ENCODE peak calls at places on chromosomes 6 and 20, in seven cellular contexts. M is activated B cell treated with CpG ODN at 0.5 μM for 24 hours, O is right lobe of liver, J is endothelial cell of umbilical vein, H is endodermal cell, E is fibroblast of mammary gland, F is progenitor cell of endocrine pancreas. W is an unnamed sample.

GRCh38 chr20:47620808-47621805 is 119.4 kb downstream of the NCOA3 start:
- DNase-seq in J (peak), F (no peak), H (no peak), O (no peak), M (no peak), E (peak), W (no peak)

GRCh38 chr6:17536586-17536985 is 63.5 kb upstream of the FAM8A1 start:
- DNase-seq in F (no peak), J (no peak), E (no peak), M (no peak), O (no peak), H (no peak), W (no peak)

GRCh38 chr6:122758927-122759334 is 20.6 kb upstream of the FABP7 start:
- DNase-seq in O (no peak), J (no peak), E (no peak), F (no peak), H (no peak), M (no peak), W (no peak)

GRCh38 chr6:6678185-6678671 is 89.7 kb downstream of the LY86 start:
- DNase-seq in M (no peak), J (peak), E (peak), O (no peak), F (no peak), H (peak), W (no peak)

GRCh38 chr20:56223352-56223751 is 25.2 kb upstream of the MC3R start:
- DNase-seq in J (no peak), H (no peak), F (no peak), M (no peak), E (no peak), O (no peak), W (no peak)

GRCh38 chr6:135182120-135182992 is 1.2 kb downstream of the MYB start:
- DNase-seq in H (peak), O (peak), J (peak), E (no peak), M (peak), F (peak), W (no peak)

GRCh38 chr6:111711989-111712388 is 106.3 kb upstream of the TRAF3IP2 start:
- DNase-seq in E (no peak), H (no peak), J (no peak), M (no peak), F (no peak), O (no peak), W (no peak)

GRCh38 chr6:7541175-7542064 is at the start of gene DSP:
- DNase-seq in M (peak), J (peak), E (no peak), O (peak), F (peak), H (peak), W (no peak)

GRCh38 chr6:111873178-111874029 is at the start of gene FYN:
- DNase-seq in J (peak), M (peak), F (peak), H (peak), O (peak), E (peak), W (peak)

DNA sequence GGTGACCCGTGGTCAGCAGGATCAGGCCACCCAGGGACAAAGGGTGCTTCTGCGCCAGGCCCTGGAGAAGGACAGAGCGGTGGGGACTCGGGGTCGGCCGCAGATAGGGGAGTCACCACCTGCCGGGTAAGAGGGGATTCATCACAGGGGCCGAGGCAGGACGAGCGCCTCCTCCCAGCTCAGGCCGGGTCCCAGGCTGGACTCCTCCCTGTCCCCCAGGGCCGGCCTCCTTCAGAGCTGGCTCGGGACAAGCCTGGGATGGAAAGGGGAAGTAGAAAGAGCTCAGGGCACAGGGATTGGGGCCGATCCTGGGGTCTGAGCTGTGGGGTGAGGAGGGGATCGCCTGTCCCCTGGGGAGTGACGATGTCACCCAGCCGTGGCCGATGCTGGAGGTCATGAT is 154.6 kb upstream of the PROKR2 start:
- DNase-seq in J (no peak), E (no peak), H (no peak), F (no peak), O (no peak), M (no peak), W (no peak)
- TF ChIP-seq CTCF in J (no peak), E (no peak), H (no peak), F (no peak), O (no peak), M (no peak), W (no peak)

DNA sequence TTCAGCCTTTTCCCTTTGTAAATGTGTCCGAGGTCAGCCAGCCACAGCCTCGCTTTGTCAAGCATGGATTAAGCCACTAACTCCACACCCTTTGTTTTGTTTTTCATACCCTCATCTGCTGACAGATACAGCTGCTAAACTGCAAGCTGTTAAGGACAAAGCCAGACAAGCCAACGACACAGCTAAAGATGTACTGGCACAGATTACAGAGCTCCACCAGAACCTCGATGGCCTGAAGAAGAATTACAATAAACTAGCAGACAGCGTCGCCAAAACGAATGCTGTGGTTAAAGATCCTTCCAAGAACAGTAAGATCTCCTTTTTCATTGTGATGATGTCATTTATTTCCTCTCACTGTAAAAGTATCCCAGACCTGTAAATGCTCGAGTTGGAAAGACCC is 269.3 kb downstream of the ARHGAP18 start:
- DNase-seq in H (peak), M (no peak), O (no peak), F (no peak), E (peak), J (peak), W (no peak)
- TF ChIP-seq CTCF in H (peak), M (no peak), O (no peak), F (no peak), E (no peak), J (no peak), W (no peak)

DNA sequence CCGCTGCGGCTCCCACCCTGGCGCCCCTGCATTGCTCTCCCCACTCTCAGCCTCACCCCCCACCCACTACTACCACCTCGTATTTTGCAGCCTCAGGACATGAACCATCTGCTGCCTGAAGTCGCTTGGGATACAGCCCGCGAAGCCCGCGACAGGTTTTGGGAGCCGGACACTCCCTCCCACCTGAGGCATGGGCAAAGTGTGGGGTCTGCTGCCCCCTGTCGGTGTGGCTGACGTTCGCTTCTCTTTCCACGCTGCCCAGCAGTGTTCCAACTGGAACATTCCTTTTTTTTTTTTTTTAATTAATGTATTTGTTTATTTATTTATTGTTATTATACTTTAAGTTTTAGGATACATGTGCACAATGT is 15.3 kb upstream of the LPA start:
- DNase-seq in O (peak), M (no peak), J (no peak), E (no peak), H (peak), F (peak), W (no peak)
- TF ChIP-seq CTCF in O (peak), M (no peak), J (no peak), E (no peak), H (peak), F (peak), W (no peak)

GRCh38 chr6:84764332-84765049 is at the start of gene TBX18:
- DNase-seq in J (peak), H (peak), E (peak), M (no peak), F (peak), O (peak), W (peak)

GRCh38 chr6:84762941-84763396 is 1.4 kb downstream of the TBX18 start:
- DNase-seq in M (no peak), H (peak), O (no peak), E (no peak), F (no peak), J (peak), W (no peak)

GRCh38 chr6:84763397-84764331 is 734 bp downstream of the TBX18 start:
- DNase-seq in F (no peak), E (peak), O (peak), J (peak), H (peak), M (no peak), W (no peak)

GRCh38 chr6:84766118-84766683 is 1.8 kb upstream of the TBX18 start:
- DNase-seq in J (no peak), H (peak), F (no peak), M (no peak), E (no peak), O (no peak), W (no peak)

GRCh38 chr6:84762220-84762940 is 2.0 kb downstream of the TBX18 start:
- DNase-seq in H (no peak), F (no peak), M (no peak), J (peak), E (peak), O (no peak), W (no peak)
- TF ChIP-seq CTCF in H (peak), F (peak), M (no peak), J (peak), E (peak), O (no peak), W (no peak)

GRCh38 chr20:37390503-37390890 is 44.6 kb downstream of the SRC start:
- DNase-seq in H (no peak), M (no peak), J (no peak), E (no peak), O (peak), F (no peak), W (no peak)

GRCh38 chr20:37390891-37391525 is 45.1 kb downstream of the SRC start:
- DNase-seq in F (no peak), M (no peak), E (no peak), J (no peak), H (peak), O (peak), W (no peak)

GRCh38 chr20:37393196-37393862 is 47.4 kb downstream of the SRC start:
- DNase-seq in F (no peak), O (peak), E (no peak), H (peak), J (no peak), M (no peak), W (no peak)

GRCh38 chr20:37393863-37394542 is 48.1 kb downstream of the SRC start:
- DNase-seq in O (peak), M (no peak), F (no peak), H (no peak), J (no peak), E (no peak), W (no peak)

GRCh38 chr20:37392441-37393195 is 46.7 kb downstream of the SRC start:
- DNase-seq in H (peak), E (no peak), J (no peak), O (peak), M (no peak), F (no peak), W (no peak)
- TF ChIP-seq CTCF in H (peak), E (peak), J (peak), O (peak), M (no peak), F (peak), W (peak)

GRCh38 chr6:79756496-79756895 is 125.4 kb downstream of the SH3BGRL2 start:
- DNase-seq in H (no peak), O (no peak), F (no peak), E (no peak), M (no peak), J (peak), W (no peak)

GRCh38 chr6:79763301-79763700 is 132.2 kb downstream of the SH3BGRL2 start:
- DNase-seq in E (no peak), M (no peak), F (no peak), H (no peak), O (no peak), J (no peak), W (no peak)

GRCh38 chr6:79764758-79765157 is 133.6 kb downstream of the SH3BGRL2 start:
- DNase-seq in E (no peak), O (no peak), M (no peak), J (no peak), F (no peak), H (no peak), W (no peak)

DNA sequence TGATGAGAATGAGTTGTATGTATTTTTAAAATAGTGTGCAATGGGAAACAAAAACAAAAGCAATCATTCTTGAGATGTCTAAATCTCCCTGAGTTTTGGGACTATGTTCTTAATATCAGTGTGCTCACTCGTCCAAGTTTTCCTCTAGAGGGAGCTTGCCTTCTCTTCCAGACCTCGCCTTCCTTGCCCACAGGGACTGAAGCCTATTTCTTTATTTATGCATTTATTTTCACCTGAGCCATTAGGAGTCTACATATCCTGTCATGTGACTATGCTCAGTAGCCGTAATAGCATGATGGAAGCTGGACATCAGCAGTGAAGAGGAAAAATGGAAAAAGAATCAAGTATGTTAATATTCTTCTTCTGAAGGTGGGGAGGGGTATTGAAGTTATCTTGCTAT is 131.2 kb downstream of the SH3BGRL2 start:
- DNase-seq in O (no peak), F (no peak), H (no peak), E (peak), M (no peak), J (peak), W (no peak)
- TF ChIP-seq CTCF in O (peak), F (peak), H (peak), E (peak), M (no peak), J (peak), W (peak)

DNA sequence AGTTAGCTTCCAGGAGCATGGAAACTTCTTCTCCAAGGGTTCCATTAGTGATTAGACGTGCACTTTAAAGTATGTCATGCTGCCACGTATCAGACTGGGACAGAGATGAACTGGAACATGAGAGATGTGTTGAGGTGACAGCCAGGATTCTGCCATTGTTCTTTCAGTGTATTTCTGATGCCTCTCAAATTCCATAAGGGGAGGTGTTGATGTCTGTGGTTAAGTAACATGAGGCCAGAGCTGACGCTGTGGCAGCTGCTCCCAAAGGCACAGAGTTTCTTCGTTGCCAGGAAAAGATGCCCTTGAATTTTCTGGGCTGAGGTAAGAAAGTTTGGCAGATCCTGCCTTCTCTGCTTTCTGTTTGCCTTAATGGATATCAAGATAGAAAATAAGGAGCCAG is 63.5 kb downstream of the TRMT6 start:
- DNase-seq in F (no peak), J (no peak), M (no peak), H (no peak), E (no peak), O (no peak), W (no peak)
- TF ChIP-seq CTCF in F (no peak), J (no peak), M (no peak), H (no peak), E (no peak), O (no peak), W (no peak)